ENCODE peak calls at places on chromosome 6, in ten cellular contexts. One of them, this sample, is unnamed.

GRCh38 chr6:69861986-69862385 is 4.4 kb upstream of the COL19A1 start:
- DNase-seq in tibial artery: no peak
- DNase-seq in lung: no peak
- DNase-seq in body of pancreas: no peak
- DNase-seq in GM23248: no peak
- DNase-seq in adipocyte: no peak
- DNase-seq in heart left ventricle: no peak
- DNase-seq in endothelial cell of umbilical vein: no peak
- DNase-seq in sigmoid colon: no peak
- DNase-seq in PC-3: no peak
- DNase-seq in this sample: no peak

GRCh38 chr6:38522322-38522721 is 117.4 kb downstream of the BTBD9 start:
- DNase-seq in body of pancreas: no peak
- DNase-seq in endothelial cell of umbilical vein: no peak
- DNase-seq in lung: no peak
- DNase-seq in adipocyte: peak; percentile 36
- DNase-seq in sigmoid colon: no peak
- DNase-seq in tibial artery: no peak
- DNase-seq in GM23248: peak; percentile 47
- DNase-seq in PC-3: no peak
- DNase-seq in heart left ventricle: no peak
- DNase-seq in this sample: no peak

GRCh38 chr6:44559486-44560270 is 172.2 kb downstream of the CDC5L start:
- DNase-seq in endothelial cell of umbilical vein: no peak
- DNase-seq in adipocyte: no peak
- DNase-seq in PC-3: peak; percentile 9
- DNase-seq in GM23248: no peak
- DNase-seq in body of pancreas: no peak
- DNase-seq in tibial artery: no peak
- DNase-seq in sigmoid colon: no peak
- DNase-seq in lung: no peak
- DNase-seq in heart left ventricle: no peak
- DNase-seq in this sample: no peak

GRCh38 chr6:118551063-118551672 is 3.1 kb downstream of the PLN start:
- DNase-seq in sigmoid colon: no peak
- DNase-seq in GM23248: peak; percentile 86
- DNase-seq in PC-3: peak; percentile 56
- DNase-seq in body of pancreas: no peak
- DNase-seq in adipocyte: peak; percentile 80
- DNase-seq in lung: no peak
- DNase-seq in heart left ventricle: no peak
- DNase-seq in tibial artery: no peak
- DNase-seq in endothelial cell of umbilical vein: peak; percentile 79
- DNase-seq in this sample: no peak

GRCh38 chr6:128570439-128571063 is 50.2 kb upstream of the PTPRK start:
- DNase-seq in endothelial cell of umbilical vein: no peak
- DNase-seq in lung: no peak
- DNase-seq in sigmoid colon: no peak
- DNase-seq in heart left ventricle: no peak
- DNase-seq in GM23248: no peak
- DNase-seq in tibial artery: no peak
- DNase-seq in body of pancreas: no peak
- DNase-seq in PC-3: peak; percentile 76
- DNase-seq in adipocyte: no peak
- DNase-seq in this sample: no peak

GRCh38 chr6:106182455-106182854 is 96.3 kb downstream of the PRDM1 start:
- DNase-seq in adipocyte: no peak
- DNase-seq in PC-3: no peak
- DNase-seq in body of pancreas: no peak
- DNase-seq in sigmoid colon: no peak
- DNase-seq in GM23248: no peak
- DNase-seq in tibial artery: no peak
- DNase-seq in heart left ventricle: no peak
- DNase-seq in endothelial cell of umbilical vein: no peak
- DNase-seq in lung: no peak
- DNase-seq in this sample: no peak

GRCh38 chr6:85580104-85580877 is 13.4 kb downstream of the SNX14 start:
- DNase-seq in tibial artery: no peak
- DNase-seq in lung: no peak
- DNase-seq in heart left ventricle: no peak
- DNase-seq in sigmoid colon: no peak
- DNase-seq in endothelial cell of umbilical vein: no peak
- DNase-seq in PC-3: peak; percentile 73
- DNase-seq in body of pancreas: peak; percentile 52
- DNase-seq in adipocyte: no peak
- DNase-seq in GM23248: no peak
- DNase-seq in this sample: no peak

GRCh38 chr6:54801669-54802068 is 44.9 kb upstream of the FAM83B start:
- DNase-seq in GM23248: peak; percentile 58
- DNase-seq in PC-3: peak; percentile 80
- DNase-seq in body of pancreas: no peak
- DNase-seq in endothelial cell of umbilical vein: peak; percentile 30
- DNase-seq in sigmoid colon: no peak
- DNase-seq in adipocyte: peak; percentile 75
- DNase-seq in heart left ventricle: no peak
- DNase-seq in tibial artery: no peak
- DNase-seq in lung: no peak
- DNase-seq in this sample: no peak

GRCh38 chr6:118372413-118372812 is 175.7 kb upstream of the PLN start:
- DNase-seq in sigmoid colon: no peak
- DNase-seq in tibial artery: peak; percentile 64
- DNase-seq in endothelial cell of umbilical vein: peak; percentile 12
- DNase-seq in PC-3: no peak
- DNase-seq in adipocyte: peak; percentile 12
- DNase-seq in GM23248: peak; percentile 40
- DNase-seq in heart left ventricle: no peak
- DNase-seq in lung: no peak
- DNase-seq in body of pancreas: no peak
- DNase-seq in this sample: no peak

GRCh38 chr6:63640062-63640461 is 4.5 kb downstream of the PHF3 start:
- DNase-seq in adipocyte: no peak
- DNase-seq in endothelial cell of umbilical vein: no peak
- DNase-seq in heart left ventricle: no peak
- DNase-seq in sigmoid colon: no peak
- DNase-seq in PC-3: peak; percentile 63
- DNase-seq in body of pancreas: no peak
- DNase-seq in lung: no peak
- DNase-seq in tibial artery: no peak
- DNase-seq in GM23248: peak; percentile 83
- DNase-seq in this sample: no peak

GRCh38 chr6:87026961-87027360 is 67.9 kb downstream of the CGA start:
- DNase-seq in body of pancreas: no peak
- DNase-seq in lung: no peak
- DNase-seq in heart left ventricle: no peak
- DNase-seq in sigmoid colon: no peak
- DNase-seq in PC-3: no peak
- DNase-seq in endothelial cell of umbilical vein: no peak
- DNase-seq in GM23248: no peak
- DNase-seq in adipocyte: no peak
- DNase-seq in tibial artery: no peak
- DNase-seq in this sample: no peak

GRCh38 chr6:69285054-69285453 is 511.8 kb downstream of the LMBRD1 start:
- DNase-seq in body of pancreas: no peak
- DNase-seq in GM23248: no peak
- DNase-seq in tibial artery: no peak
- DNase-seq in PC-3: no peak
- DNase-seq in heart left ventricle: no peak
- DNase-seq in lung: no peak
- DNase-seq in endothelial cell of umbilical vein: no peak
- DNase-seq in sigmoid colon: no peak
- DNase-seq in adipocyte: no peak
- DNase-seq in this sample: no peak

GRCh38 chr6:22873531-22874136 is 304.3 kb downstream of the HDGFL1 start:
- DNase-seq in endothelial cell of umbilical vein: peak; percentile 62
- DNase-seq in adipocyte: peak; percentile 55
- DNase-seq in tibial artery: no peak
- DNase-seq in lung: no peak
- DNase-seq in body of pancreas: no peak
- DNase-seq in PC-3: no peak
- DNase-seq in GM23248: peak; percentile 9
- DNase-seq in heart left ventricle: no peak
- DNase-seq in sigmoid colon: peak; percentile 71
- DNase-seq in this sample: no peak

GRCh38 chr6:22878706-22879105 is 309.3 kb downstream of the HDGFL1 start:
- DNase-seq in GM23248: no peak
- DNase-seq in PC-3: no peak
- DNase-seq in sigmoid colon: no peak
- DNase-seq in body of pancreas: no peak
- DNase-seq in heart left ventricle: no peak
- DNase-seq in lung: no peak
- DNase-seq in endothelial cell of umbilical vein: no peak
- DNase-seq in tibial artery: no peak
- DNase-seq in adipocyte: no peak
- DNase-seq in this sample: no peak

GRCh38 chr6:22880686-22881433 is 311.5 kb downstream of the HDGFL1 start:
- DNase-seq in heart left ventricle: no peak
- DNase-seq in endothelial cell of umbilical vein: peak; percentile 92
- DNase-seq in GM23248: peak; percentile 92
- DNase-seq in tibial artery: no peak
- DNase-seq in sigmoid colon: no peak
- DNase-seq in body of pancreas: no peak
- DNase-seq in adipocyte: peak; percentile 96
- DNase-seq in lung: no peak
- DNase-seq in PC-3: peak; percentile 93
- DNase-seq in this sample: no peak

GRCh38 chr6:22877946-22878705 is 308.8 kb downstream of the HDGFL1 start:
- DNase-seq in GM23248: peak; percentile 58
- DNase-seq in endothelial cell of umbilical vein: no peak
- DNase-seq in adipocyte: peak; percentile 74
- DNase-seq in heart left ventricle: no peak
- DNase-seq in lung: no peak
- DNase-seq in body of pancreas: no peak
- DNase-seq in sigmoid colon: no peak
- DNase-seq in tibial artery: no peak
- DNase-seq in PC-3: no peak
- DNase-seq in this sample: no peak

GRCh38 chr6:22875845-22876244 is 306.5 kb downstream of the HDGFL1 start:
- DNase-seq in heart left ventricle: no peak
- DNase-seq in tibial artery: no peak
- DNase-seq in sigmoid colon: no peak
- DNase-seq in lung: no peak
- DNase-seq in PC-3: no peak
- DNase-seq in GM23248: no peak
- DNase-seq in endothelial cell of umbilical vein: no peak
- DNase-seq in body of pancreas: no peak
- DNase-seq in adipocyte: no peak
- DNase-seq in this sample: no peak
- H3K9me3 ChIP-seq in heart left ventricle: no peaks in the 10 kb centered on the region
- H3K9me3 ChIP-seq in tibial artery: no peaks in the 10 kb centered on the region
- H3K9me3 ChIP-seq in sigmoid colon: no peaks in the 10 kb centered on the region
- H3K9me3 ChIP-seq in lung: no peaks in the 10 kb centered on the region
- H3K9me3 ChIP-seq in PC-3: no peaks in the 10 kb centered on the region
- H3K9me3 ChIP-seq in GM23248: no peaks in the 10 kb centered on the region
- H3K9me3 ChIP-seq in endothelial cell of umbilical vein: no peaks in the 10 kb centered on the region
- H3K9me3 ChIP-seq in body of pancreas: no peaks in the 10 kb centered on the region
- H3K9me3 ChIP-seq in adipocyte: no peaks in the 10 kb centered on the region
- H3K9me3 ChIP-seq in this sample: no peaks in the 10 kb centered on the region

GRCh38 chr6:137903274-137903932 is 36.3 kb downstream of the TNFAIP3 start:
- DNase-seq in heart left ventricle: no peak
- DNase-seq in body of pancreas: no peak
- DNase-seq in GM23248: no peak
- DNase-seq in endothelial cell of umbilical vein: no peak
- DNase-seq in sigmoid colon: no peak
- DNase-seq in tibial artery: no peak
- DNase-seq in adipocyte: no peak
- DNase-seq in PC-3: no peak
- DNase-seq in lung: no peak
- DNase-seq in this sample: no peak
- H3K9me3 ChIP-seq in heart left ventricle: no peaks in the 10 kb centered on the region
- H3K9me3 ChIP-seq in body of pancreas: no peaks in the 10 kb centered on the region
- H3K9me3 ChIP-seq in GM23248: no peaks in the 10 kb centered on the region
- H3K9me3 ChIP-seq in endothelial cell of umbilical vein: no peaks in the 10 kb centered on the region
- H3K9me3 ChIP-seq in sigmoid colon: no peaks in the 10 kb centered on the region
- H3K9me3 ChIP-seq in tibial artery: no peaks in the 10 kb centered on the region
- H3K9me3 ChIP-seq in adipocyte: no peaks in the 10 kb centered on the region
- H3K9me3 ChIP-seq in PC-3: no peaks in the 10 kb centered on the region
- H3K9me3 ChIP-seq in lung: no peaks in the 10 kb centered on the region
- H3K9me3 ChIP-seq in this sample: no peaks in the 10 kb centered on the region

DNA sequence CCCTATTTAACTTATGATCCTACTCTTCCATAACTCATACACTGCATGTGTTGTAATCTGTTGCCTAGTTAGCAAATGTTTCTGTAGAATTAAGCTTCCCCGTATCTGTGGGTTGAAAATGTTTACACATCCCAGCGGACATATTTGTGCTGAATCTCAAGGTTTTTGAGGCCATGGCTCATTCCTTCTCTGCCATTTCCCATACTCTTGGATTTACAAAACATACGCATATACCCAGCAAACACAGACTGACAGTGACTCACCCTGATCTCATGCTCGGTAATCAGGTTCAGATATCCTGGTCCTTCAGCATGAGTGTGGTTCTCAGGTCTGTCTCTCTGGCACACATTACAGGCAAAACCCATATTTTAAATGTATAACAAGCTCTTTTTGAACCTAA is 58.7 kb downstream of the AGPAT4 start:
- DNase-seq in tibial artery: no peak
- DNase-seq in PC-3: peak; percentile 69
- DNase-seq in heart left ventricle: no peak
- DNase-seq in GM23248: peak; percentile 95
- DNase-seq in body of pancreas: no peak
- DNase-seq in sigmoid colon: no peak
- DNase-seq in endothelial cell of umbilical vein: peak; percentile 16
- DNase-seq in adipocyte: peak; percentile 93
- DNase-seq in lung: no peak
- DNase-seq in this sample: no peak
- H3K9me3 ChIP-seq in tibial artery: no peaks in the 10 kb centered on the region
- H3K9me3 ChIP-seq in PC-3: peaks cover 3% of the 10 kb centered on the region
- H3K9me3 ChIP-seq in heart left ventricle: peaks cover 15% of the 10 kb centered on the region
- H3K9me3 ChIP-seq in GM23248: no peaks in the 10 kb centered on the region
- H3K9me3 ChIP-seq in body of pancreas: no peaks in the 10 kb centered on the region
- H3K9me3 ChIP-seq in sigmoid colon: no peaks in the 10 kb centered on the region
- H3K9me3 ChIP-seq in endothelial cell of umbilical vein: peaks cover 2% of the 10 kb centered on the region
- H3K9me3 ChIP-seq in adipocyte: peaks cover 11% of the 10 kb centered on the region
- H3K9me3 ChIP-seq in lung: no peaks in the 10 kb centered on the region
- H3K9me3 ChIP-seq in this sample: peaks cover 1% of the 10 kb centered on the region

DNA sequence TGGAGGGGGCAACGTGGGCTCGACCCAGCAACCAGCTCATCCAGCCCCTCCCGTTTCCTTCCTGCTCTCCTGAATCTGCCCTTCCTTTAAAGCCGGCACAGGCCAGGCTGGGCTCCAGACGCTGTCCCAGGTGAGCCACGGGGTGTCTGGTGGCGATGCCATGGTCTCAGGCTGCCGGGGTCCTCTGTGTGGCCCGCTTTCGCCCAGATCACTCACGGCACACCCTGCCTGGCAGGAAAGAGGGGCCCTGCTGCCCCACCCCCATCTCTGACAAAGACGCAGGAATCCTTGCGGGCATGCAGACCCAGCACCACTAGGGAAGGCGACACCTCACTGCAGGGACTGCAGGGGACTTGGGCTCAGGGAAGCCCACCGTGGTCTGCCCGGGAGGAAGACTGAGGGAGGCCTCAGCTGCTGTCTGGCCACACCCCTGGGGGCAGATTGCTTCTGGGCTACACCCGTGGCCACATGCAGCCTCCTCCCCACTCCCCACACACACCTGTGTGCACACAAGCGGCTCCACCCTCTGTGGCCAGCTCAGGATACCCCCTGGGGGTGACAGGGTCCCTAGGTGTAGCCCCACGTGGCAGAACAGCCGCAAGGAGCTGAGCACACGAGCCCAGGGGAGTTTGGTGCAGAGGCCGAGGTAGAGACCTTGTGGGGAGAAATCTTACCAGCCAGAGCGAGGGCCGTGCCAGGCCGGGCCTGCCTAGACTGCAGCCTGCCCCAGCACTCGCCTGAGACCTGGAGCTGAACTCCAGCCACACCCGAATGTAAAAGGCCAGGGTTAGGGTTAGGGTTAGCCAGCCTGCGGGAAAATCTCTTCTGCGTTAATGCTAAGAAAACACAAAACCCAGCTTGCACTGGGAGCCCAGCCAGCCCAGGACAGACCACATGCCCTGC is 104.6 kb downstream of the DLL1 start:
- DNase-seq in tibial artery: no peak
- DNase-seq in body of pancreas: no peak
- DNase-seq in sigmoid colon: no peak
- DNase-seq in GM23248: no peak
- DNase-seq in adipocyte: no peak
- DNase-seq in lung: no peak
- DNase-seq in PC-3: no peak
- DNase-seq in endothelial cell of umbilical vein: no peak
- DNase-seq in heart left ventricle: no peak
- DNase-seq in this sample: no peak
- H3K9me3 ChIP-seq in tibial artery: no peaks in the 10 kb centered on the region
- H3K9me3 ChIP-seq in body of pancreas: no peaks in the 10 kb centered on the region
- H3K9me3 ChIP-seq in sigmoid colon: no peaks in the 10 kb centered on the region
- H3K9me3 ChIP-seq in GM23248: no peaks in the 10 kb centered on the region
- H3K9me3 ChIP-seq in adipocyte: peaks cover 8% of the 10 kb centered on the region
- H3K9me3 ChIP-seq in lung: no peaks in the 10 kb centered on the region
- H3K9me3 ChIP-seq in PC-3: no peaks in the 10 kb centered on the region
- H3K9me3 ChIP-seq in endothelial cell of umbilical vein: no peaks in the 10 kb centered on the region
- H3K9me3 ChIP-seq in heart left ventricle: no peaks in the 10 kb centered on the region
- H3K9me3 ChIP-seq in this sample: no peaks in the 10 kb centered on the region